ENCODE peak calls at places on chromosome 3, in six cellular contexts. One of them, this sample, is unnamed.

GRCh38 chr3:61438253-61439115 is 122.9 kb upstream of the PTPRG start:
- DNase-seq in PC-3: no peak
- DNase-seq in mammary epithelial cell: no peak
- DNase-seq in GM23248: no peak
- DNase-seq in HCT116: no peak
- DNase-seq in fibroblast of lung: no peak
- DNase-seq in this sample: no peak

GRCh38 chr3:195542261-195542660 is 864 bp downstream of the PPP1R2 start:
- DNase-seq in PC-3: peak
- DNase-seq in mammary epithelial cell: no peak
- DNase-seq in GM23248: peak
- DNase-seq in HCT116: no peak
- DNase-seq in fibroblast of lung: peak
- DNase-seq in this sample: no peak

GRCh38 chr3:27639271-27639670 is 82.9 kb downstream of the EOMES start:
- DNase-seq in PC-3: no peak
- DNase-seq in mammary epithelial cell: no peak
- DNase-seq in GM23248: no peak
- DNase-seq in HCT116: no peak
- DNase-seq in fibroblast of lung: no peak
- DNase-seq in this sample: no peak

GRCh38 chr3:181279239-181279565 is 289.7 kb upstream of the DNAJC19 start:
- DNase-seq in PC-3: no peak
- DNase-seq in mammary epithelial cell: no peak
- DNase-seq in GM23248: no peak
- DNase-seq in HCT116: no peak
- DNase-seq in fibroblast of lung: no peak
- DNase-seq in this sample: no peak

GRCh38 chr3:29064085-29064484 is 216.8 kb upstream of the RBMS3 start:
- DNase-seq in PC-3: no peak
- DNase-seq in mammary epithelial cell: peak
- DNase-seq in GM23248: peak
- DNase-seq in HCT116: no peak
- DNase-seq in fibroblast of lung: peak
- DNase-seq in this sample: peak

GRCh38 chr3:128215290-128215689 is 62.0 kb downstream of the EEFSEC start:
- DNase-seq in PC-3: no peak
- DNase-seq in mammary epithelial cell: no peak
- DNase-seq in GM23248: no peak
- DNase-seq in HCT116: no peak
- DNase-seq in fibroblast of lung: no peak
- DNase-seq in this sample: no peak

GRCh38 chr3:177358085-177358967 is 161.0 kb upstream of the TBL1XR1 start:
- DNase-seq in PC-3: peak
- DNase-seq in mammary epithelial cell: peak
- DNase-seq in GM23248: peak
- DNase-seq in HCT116: peak
- DNase-seq in fibroblast of lung: peak
- DNase-seq in this sample: peak

GRCh38 chr3:71614869-71615268 is 31.3 kb upstream of the FOXP1 start:
- DNase-seq in PC-3: no peak
- DNase-seq in mammary epithelial cell: no peak
- DNase-seq in GM23248: no peak
- DNase-seq in HCT116: no peak
- DNase-seq in fibroblast of lung: no peak
- DNase-seq in this sample: no peak

GRCh38 chr3:126927405-126927750 is 55.5 kb upstream of the PLXNA1 start:
- DNase-seq in PC-3: no peak
- DNase-seq in mammary epithelial cell: no peak
- DNase-seq in GM23248: peak
- DNase-seq in HCT116: no peak
- DNase-seq in fibroblast of lung: no peak
- DNase-seq in this sample: no peak

DNA sequence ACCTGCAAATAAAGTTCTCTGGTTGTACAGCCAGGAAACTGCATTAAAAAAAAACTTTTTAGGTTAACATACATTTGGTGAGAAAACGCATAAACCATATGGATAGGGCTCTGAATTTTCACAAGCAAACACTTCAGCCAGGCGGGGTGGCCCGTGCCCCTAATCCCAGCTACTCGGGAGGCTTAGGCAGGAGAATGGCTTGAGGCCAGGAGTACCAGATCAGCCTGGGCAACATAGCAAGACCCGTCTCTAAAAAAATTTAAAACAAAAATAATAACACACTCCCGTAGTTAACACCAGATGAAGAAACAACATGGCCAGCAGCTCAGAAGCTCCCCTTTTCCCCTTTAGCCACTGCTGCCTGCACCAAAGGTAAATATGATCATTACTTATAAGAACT is 3.2 kb upstream of the RPL14 start:
- DNase-seq in PC-3: no peak
- DNase-seq in mammary epithelial cell: no peak
- DNase-seq in GM23248: no peak
- DNase-seq in HCT116: no peak
- DNase-seq in fibroblast of lung: no peak
- DNase-seq in this sample: no peak
- H3K4me3 ChIP-seq in PC-3: peak
- H3K4me3 ChIP-seq in mammary epithelial cell: peak
- H3K4me3 ChIP-seq in GM23248: peak
- H3K4me3 ChIP-seq in HCT116: peak
- H3K4me3 ChIP-seq in fibroblast of lung: peak
- H3K4me3 ChIP-seq in this sample: peak

DNA sequence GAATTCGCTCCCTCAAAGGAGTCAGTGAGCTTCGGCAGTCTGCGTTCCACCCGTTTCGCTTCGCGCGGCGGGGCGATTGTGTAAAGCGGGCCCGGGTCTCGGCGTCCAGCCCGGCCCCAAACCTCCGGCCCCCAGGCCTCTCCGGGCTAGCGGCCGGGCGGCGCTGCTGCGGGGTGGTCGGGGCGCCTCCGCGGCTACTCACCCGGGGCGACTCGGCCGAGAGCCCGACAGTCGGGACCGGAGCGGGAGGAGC is 412 bp downstream of the CHDH start:
- DNase-seq in PC-3: no peak
- DNase-seq in mammary epithelial cell: no peak
- DNase-seq in GM23248: no peak
- DNase-seq in HCT116: no peak
- DNase-seq in fibroblast of lung: no peak
- DNase-seq in this sample: no peak
- TF ChIP-seq EZH2 in PC-3: peak
- TF ChIP-seq EZH2 in mammary epithelial cell: no peak
- TF ChIP-seq EZH2 in GM23248: peak
- TF ChIP-seq EZH2 in HCT116: no peak
- TF ChIP-seq EZH2 in fibroblast of lung: no peak
- TF ChIP-seq EZH2 in this sample: no peak

GRCh38 chr3:45034612-45035252 is 8.6 kb downstream of the CLEC3B start:
- DNase-seq in PC-3: no peak
- DNase-seq in mammary epithelial cell: no peak
- DNase-seq in GM23248: no peak
- DNase-seq in HCT116: no peak
- DNase-seq in fibroblast of lung: no peak
- DNase-seq in this sample: no peak

GRCh38 chr3:45033799-45034198 is 7.7 kb downstream of the CLEC3B start:
- DNase-seq in PC-3: no peak
- DNase-seq in mammary epithelial cell: no peak
- DNase-seq in GM23248: no peak
- DNase-seq in HCT116: no peak
- DNase-seq in fibroblast of lung: no peak
- DNase-seq in this sample: no peak

GRCh38 chr3:45038096-45038455 is 12.0 kb downstream of the CLEC3B start:
- DNase-seq in PC-3: no peak
- DNase-seq in mammary epithelial cell: peak
- DNase-seq in GM23248: no peak
- DNase-seq in HCT116: no peak
- DNase-seq in fibroblast of lung: no peak
- DNase-seq in this sample: no peak

GRCh38 chr3:45032113-45032512 is 6.0 kb downstream of the CLEC3B start:
- DNase-seq in PC-3: no peak
- DNase-seq in mammary epithelial cell: no peak
- DNase-seq in GM23248: no peak
- DNase-seq in HCT116: no peak
- DNase-seq in fibroblast of lung: no peak
- DNase-seq in this sample: no peak

DNA sequence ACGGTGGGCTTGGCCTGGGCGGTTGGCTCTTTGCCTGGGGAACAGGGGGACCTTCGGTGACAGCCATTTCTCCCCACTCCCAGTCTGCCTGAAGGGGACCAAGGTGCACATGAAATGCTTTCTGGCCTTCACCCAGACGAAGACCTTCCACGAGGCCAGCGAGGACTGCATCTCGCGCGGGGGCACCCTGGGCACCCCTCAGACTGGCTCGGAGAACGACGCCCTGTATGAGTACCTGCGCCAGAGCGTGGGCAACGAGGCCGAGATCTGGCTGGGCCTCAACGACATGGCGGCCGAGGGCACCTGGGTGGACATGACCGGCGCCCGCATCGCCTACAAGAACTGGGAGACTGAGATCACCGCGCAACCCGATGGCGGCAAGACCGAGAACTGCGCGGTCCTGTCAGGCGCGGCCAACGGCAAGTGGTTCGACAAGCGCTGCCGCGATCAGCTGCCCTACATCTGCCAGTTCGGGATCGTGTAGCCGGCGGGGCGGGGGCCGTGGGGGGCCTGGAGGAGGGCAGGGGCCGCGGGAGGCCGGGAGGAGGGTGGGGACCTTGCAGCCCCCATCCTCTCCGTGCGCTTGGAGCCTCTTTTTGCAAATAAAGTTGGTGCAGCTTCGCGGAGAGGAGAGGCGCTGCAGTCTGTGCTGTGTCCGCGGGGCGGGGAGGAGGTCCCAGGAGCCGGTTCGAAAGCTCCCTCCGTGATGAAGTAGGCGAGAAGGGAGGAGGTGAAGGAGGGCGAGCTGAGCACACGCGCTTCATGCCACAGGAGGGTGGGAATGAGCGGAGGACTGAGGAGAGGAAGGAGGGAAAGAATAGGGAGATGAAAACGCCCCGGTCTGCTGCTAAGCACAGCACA is 9.6 kb downstream of the CLEC3B start:
- DNase-seq in PC-3: no peak
- DNase-seq in mammary epithelial cell: no peak
- DNase-seq in GM23248: no peak
- DNase-seq in HCT116: no peak
- DNase-seq in fibroblast of lung: peak
- DNase-seq in this sample: no peak
- H3K4me3 ChIP-seq in PC-3: no peak
- H3K4me3 ChIP-seq in mammary epithelial cell: no peak
- H3K4me3 ChIP-seq in GM23248: no peak
- H3K4me3 ChIP-seq in HCT116: no peak
- H3K4me3 ChIP-seq in fibroblast of lung: no peak
- H3K4me3 ChIP-seq in this sample: peak

DNA sequence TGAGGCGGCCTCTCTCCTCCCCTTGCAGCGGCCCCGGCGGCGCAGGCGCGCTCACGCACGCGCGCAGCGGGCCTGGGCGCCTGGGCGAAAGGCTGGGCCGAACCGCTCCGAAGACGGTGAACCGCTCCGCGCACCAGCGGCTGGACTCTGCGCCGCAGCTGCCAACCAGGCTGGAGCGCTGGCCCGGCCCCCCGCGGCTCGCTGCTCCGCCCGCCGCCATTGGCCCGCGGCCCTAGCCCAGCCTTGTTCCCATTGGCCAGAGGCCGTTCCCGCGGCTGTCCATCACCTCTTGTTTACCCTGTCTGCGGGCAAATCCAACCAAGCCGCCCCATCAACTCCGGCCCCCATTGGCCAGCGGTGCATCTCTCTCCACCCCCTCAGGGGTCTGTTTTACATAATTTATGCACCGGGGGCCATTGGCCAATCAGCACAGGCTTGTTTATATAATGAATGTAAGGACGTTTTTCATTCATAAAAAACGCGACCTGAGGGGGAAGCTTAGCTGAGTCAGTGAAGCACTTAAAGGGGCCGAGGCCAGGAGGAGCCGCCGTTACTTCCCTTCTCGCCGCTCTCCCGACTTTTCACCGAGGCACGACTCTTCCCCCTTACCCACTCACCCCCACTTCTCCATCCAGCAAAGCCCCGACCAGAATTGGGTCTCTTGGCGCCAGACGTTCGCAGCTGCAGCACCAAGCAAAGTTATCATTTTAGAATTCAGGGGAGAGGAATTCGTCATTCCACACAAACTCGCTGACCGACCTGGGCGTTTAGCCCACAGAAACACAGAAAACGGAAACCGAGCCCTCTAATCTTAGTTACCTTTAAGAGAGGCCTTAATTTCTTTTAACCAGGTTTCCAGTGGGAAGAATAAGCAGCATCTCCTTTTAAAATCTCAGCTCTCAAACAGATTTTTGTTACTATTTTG is at the start of gene ETV5:
- DNase-seq in PC-3: peak
- DNase-seq in mammary epithelial cell: peak
- DNase-seq in GM23248: peak
- DNase-seq in HCT116: peak
- DNase-seq in fibroblast of lung: peak
- DNase-seq in this sample: peak
- TF ChIP-seq EZH2 in PC-3: no peak
- TF ChIP-seq EZH2 in mammary epithelial cell: no peak
- TF ChIP-seq EZH2 in GM23248: no peak
- TF ChIP-seq EZH2 in HCT116: no peak
- TF ChIP-seq EZH2 in fibroblast of lung: no peak
- TF ChIP-seq EZH2 in this sample: no peak

DNA sequence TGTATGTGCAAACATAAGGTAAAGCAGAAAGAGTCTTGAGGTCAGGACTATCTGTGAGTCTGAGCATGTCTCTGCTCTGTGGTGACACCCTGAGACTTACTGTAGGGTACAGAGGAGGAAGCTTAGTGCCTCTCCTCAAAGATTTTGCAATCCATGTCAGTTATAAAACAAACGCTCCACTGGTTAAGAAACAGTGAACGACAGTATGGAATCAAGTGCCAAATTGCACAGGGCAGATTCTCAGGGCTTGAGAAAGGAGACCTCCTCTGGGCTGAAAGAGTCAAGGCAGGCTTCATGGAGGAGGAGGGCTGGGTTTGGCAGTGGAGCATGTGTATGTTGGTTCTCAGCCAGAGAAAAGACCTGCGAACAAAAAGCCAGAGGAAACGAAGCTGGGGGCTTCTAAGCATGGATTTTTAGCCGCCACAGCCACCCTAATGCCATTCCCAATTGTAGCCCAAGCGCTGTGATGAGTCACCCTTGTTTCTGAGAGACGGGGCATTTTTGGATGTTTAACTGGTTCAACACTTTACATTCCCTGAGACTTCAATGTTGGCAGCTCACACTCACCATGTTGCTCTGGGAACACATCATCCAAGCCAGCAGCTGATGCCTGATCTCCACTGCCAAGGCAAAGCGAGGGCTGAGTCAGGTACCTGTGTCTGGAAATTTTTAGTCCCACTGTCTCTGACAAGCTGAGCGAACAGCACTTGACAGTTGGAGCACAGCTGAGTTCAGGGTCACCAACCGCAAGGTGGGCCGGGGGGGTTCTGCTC is 3.4 kb upstream of the DGKG start:
- DNase-seq in PC-3: peak
- DNase-seq in mammary epithelial cell: peak
- DNase-seq in GM23248: peak
- DNase-seq in HCT116: no peak
- DNase-seq in fibroblast of lung: no peak
- DNase-seq in this sample: peak
- H3K4me3 ChIP-seq in PC-3: no peak
- H3K4me3 ChIP-seq in mammary epithelial cell: no peak
- H3K4me3 ChIP-seq in GM23248: no peak
- H3K4me3 ChIP-seq in HCT116: no peak
- H3K4me3 ChIP-seq in fibroblast of lung: no peak
- H3K4me3 ChIP-seq in this sample: no peak